ENCODE peak calls at places on chromosomes 7 and 10, in seven cellular contexts. One of them, this sample, is unnamed.

GRCh38 chr10:71472466-71472865 is 75.7 kb downstream of the CDH23 start:
- DNase-seq in HepG2: no peak
- DNase-seq in H1: no peak
- DNase-seq in HCT116: no peak
- DNase-seq in K562: no peak
- DNase-seq in GM12878: no peak
- DNase-seq in SK-N-SH: no peak
- DNase-seq in this sample: no peak

GRCh38 chr7:132548489-132549078 is 27.7 kb downstream of the PLXNA4 start:
- DNase-seq in GM12878: no peak
- DNase-seq in H1: no peak
- DNase-seq in HCT116: no peak
- DNase-seq in SK-N-SH: no peak
- DNase-seq in K562: no peak
- DNase-seq in HepG2: no peak
- DNase-seq in this sample: no peak

GRCh38 chr7:27102578-27103442 is at the start of gene HOXA2:
- DNase-seq in K562: no peak
- DNase-seq in HepG2: no peak
- DNase-seq in SK-N-SH: no peak
- DNase-seq in HCT116: no peak
- DNase-seq in H1: no peak
- DNase-seq in GM12878: no peak
- DNase-seq in this sample: no peak

GRCh38 chr10:52525761-52526160 is 211.7 kb downstream of the DKK1 start:
- DNase-seq in H1: no peak
- DNase-seq in HCT116: no peak
- DNase-seq in K562: no peak
- DNase-seq in GM12878: no peak
- DNase-seq in SK-N-SH: no peak
- DNase-seq in HepG2: no peak
- DNase-seq in this sample: no peak

GRCh38 chr7:3579638-3580219 is 278.7 kb downstream of the SDK1 start:
- DNase-seq in HCT116: no peak
- DNase-seq in K562: no peak
- DNase-seq in SK-N-SH: no peak
- DNase-seq in GM12878: no peak
- DNase-seq in H1: no peak
- DNase-seq in HepG2: no peak
- DNase-seq in this sample: no peak

GRCh38 chr7:2037301-2037804 is 195.4 kb downstream of the MAD1L1 start:
- DNase-seq in HCT116: no peak
- DNase-seq in K562: no peak
- DNase-seq in HepG2: no peak
- DNase-seq in GM12878: no peak
- DNase-seq in H1: no peak
- DNase-seq in SK-N-SH: peak; percentile 10
- DNase-seq in this sample: no peak

GRCh38 chr10:79936625-79937255 is 12.2 kb downstream of the SFTPD start:
- DNase-seq in HCT116: no peak
- DNase-seq in GM12878: no peak
- DNase-seq in K562: no peak
- DNase-seq in H1: no peak
- DNase-seq in HepG2: no peak
- DNase-seq in SK-N-SH: no peak
- DNase-seq in this sample: no peak

GRCh38 chr7:86976958-86977357 is 82.5 kb downstream of the ELAPOR2 start:
- DNase-seq in HepG2: no peak
- DNase-seq in H1: no peak
- DNase-seq in HCT116: no peak
- DNase-seq in K562: no peak
- DNase-seq in SK-N-SH: no peak
- DNase-seq in GM12878: no peak
- DNase-seq in this sample: no peak

GRCh38 chr7:75789501-75789900 is 17.5 kb upstream of the CCL26 start:
- DNase-seq in K562: peak; percentile 6
- DNase-seq in HepG2: no peak
- DNase-seq in HCT116: no peak
- DNase-seq in GM12878: no peak
- DNase-seq in H1: no peak
- DNase-seq in SK-N-SH: no peak
- DNase-seq in this sample: no peak

GRCh38 chr7:129657363-129657762 is 45.8 kb downstream of the NRF1 start:
- DNase-seq in GM12878: no peak
- DNase-seq in HepG2: no peak
- DNase-seq in K562: no peak
- DNase-seq in SK-N-SH: no peak
- DNase-seq in H1: no peak
- DNase-seq in HCT116: no peak
- DNase-seq in this sample: no peak

GRCh38 chr7:140447841-140448240 is 31.5 kb downstream of the MKRN1 start:
- DNase-seq in HepG2: no peak
- DNase-seq in GM12878: no peak
- DNase-seq in H1: no peak
- DNase-seq in K562: no peak
- DNase-seq in HCT116: no peak
- DNase-seq in SK-N-SH: no peak
- DNase-seq in this sample: no peak

GRCh38 chr10:130016095-130016494 is 52.0 kb upstream of the EBF3 start:
- DNase-seq in SK-N-SH: no peak
- DNase-seq in K562: no peak
- DNase-seq in HCT116: no peak
- DNase-seq in H1: no peak
- DNase-seq in HepG2: no peak
- DNase-seq in GM12878: no peak
- DNase-seq in this sample: no peak

GRCh38 chr7:69883399-69883821 is 285.1 kb downstream of the AUTS2 start:
- DNase-seq in HCT116: no peak
- DNase-seq in K562: no peak
- DNase-seq in H1: no peak
- DNase-seq in GM12878: no peak
- DNase-seq in SK-N-SH: peak; percentile 60
- DNase-seq in HepG2: no peak
- DNase-seq in this sample: no peak

GRCh38 chr10:84355106-84355505 is 26.7 kb downstream of the CCSER2 start:
- DNase-seq in HCT116: no peak
- DNase-seq in H1: no peak
- DNase-seq in GM12878: no peak
- DNase-seq in HepG2: no peak
- DNase-seq in SK-N-SH: no peak
- DNase-seq in K562: no peak
- DNase-seq in this sample: no peak
- TF ChIP-seq JUND in HCT116: no peak
- TF ChIP-seq JUND in H1: no peak
- TF ChIP-seq JUND in GM12878: no peak
- TF ChIP-seq JUND in HepG2: no peak
- TF ChIP-seq JUND in SK-N-SH: no peak
- TF ChIP-seq JUND in K562: no peak
- TF ChIP-seq JUND in this sample: no peak

DNA sequence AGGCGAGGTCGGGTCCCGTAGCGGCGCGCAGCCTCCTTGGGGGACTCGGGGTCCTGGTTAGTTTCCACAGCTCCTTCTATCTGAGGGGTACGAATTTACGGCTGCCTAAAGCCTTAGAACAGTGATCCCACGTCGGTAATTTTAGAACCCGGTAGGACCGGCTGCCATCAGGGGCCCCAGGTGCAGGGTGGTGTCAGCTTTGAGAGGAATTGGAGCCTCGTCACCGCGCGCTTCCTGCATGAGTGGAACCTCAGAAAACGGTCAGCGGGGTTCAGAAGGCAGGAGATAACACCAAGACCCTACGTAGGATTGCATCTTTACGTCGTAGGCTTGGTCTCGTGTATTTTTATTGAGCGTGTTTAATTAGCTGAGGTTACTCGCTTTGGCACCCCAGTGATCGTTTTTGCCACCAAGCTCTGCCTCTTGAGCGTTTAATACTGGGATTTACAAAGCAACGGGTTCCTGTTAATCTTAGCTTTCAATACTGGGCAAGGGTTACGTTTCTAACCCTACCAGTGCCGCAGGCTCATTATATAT is 443 bp downstream of the RNF32 start:
- DNase-seq in GM12878: no peak
- DNase-seq in SK-N-SH: no peak
- DNase-seq in HepG2: no peak
- DNase-seq in K562: no peak
- DNase-seq in HCT116: peak; percentile 3
- DNase-seq in H1: no peak
- DNase-seq in this sample: peak; percentile 23
- TF ChIP-seq JUND in GM12878: no peak
- TF ChIP-seq JUND in SK-N-SH: no peak
- TF ChIP-seq JUND in HepG2: no peak
- TF ChIP-seq JUND in K562: no peak
- TF ChIP-seq JUND in HCT116: no peak
- TF ChIP-seq JUND in H1: no peak
- TF ChIP-seq JUND in this sample: no peak

GRCh38 chr10:102859911-102860310 is 5.9 kb downstream of the BORCS7 start:
- DNase-seq in HepG2: no peak
- DNase-seq in SK-N-SH: no peak
- DNase-seq in K562: no peak
- DNase-seq in HCT116: no peak
- DNase-seq in H1: no peak
- DNase-seq in GM12878: no peak
- DNase-seq in this sample: no peak
- TF ChIP-seq JUND in HepG2: no peak
- TF ChIP-seq JUND in SK-N-SH: no peak
- TF ChIP-seq JUND in K562: no peak
- TF ChIP-seq JUND in HCT116: no peak
- TF ChIP-seq JUND in H1: no peak
- TF ChIP-seq JUND in GM12878: no peak
- TF ChIP-seq JUND in this sample: no peak

DNA sequence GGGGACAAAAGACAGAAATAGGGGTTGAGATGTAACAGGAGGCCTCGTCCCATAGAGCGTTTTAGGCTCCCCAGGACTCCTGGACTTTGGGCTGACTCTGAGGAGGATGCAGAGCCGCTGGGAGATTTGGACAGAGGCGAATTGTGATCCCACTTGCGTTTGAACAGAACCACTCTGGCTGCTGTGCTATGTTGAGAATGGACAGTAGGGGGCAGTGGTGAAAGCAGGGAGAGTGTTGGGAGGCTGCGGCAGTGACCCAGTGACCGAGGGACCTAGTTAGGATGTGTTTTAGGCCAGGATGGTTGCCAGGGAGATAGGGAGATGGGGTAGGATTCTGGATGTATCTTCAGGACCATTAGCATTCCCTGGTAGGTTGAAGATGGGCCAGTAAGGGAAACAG is 271.6 kb downstream of the CCDC3 start:
- DNase-seq in HCT116: no peak
- DNase-seq in SK-N-SH: peak; percentile 42
- DNase-seq in H1: peak; percentile 15
- DNase-seq in GM12878: no peak
- DNase-seq in HepG2: no peak
- DNase-seq in K562: peak; percentile 61
- DNase-seq in this sample: peak; percentile 55
- TF ChIP-seq JUND in HCT116: no peak
- TF ChIP-seq JUND in SK-N-SH: no peak
- TF ChIP-seq JUND in H1: no peak
- TF ChIP-seq JUND in GM12878: no peak
- TF ChIP-seq JUND in HepG2: no peak
- TF ChIP-seq JUND in K562: no peak
- TF ChIP-seq JUND in this sample: no peak

GRCh38 chr10:103540722-103541121 is 47.2 kb downstream of the NEURL1 start:
- DNase-seq in GM12878: no peak
- DNase-seq in HCT116: no peak
- DNase-seq in SK-N-SH: peak; percentile 19
- DNase-seq in H1: no peak
- DNase-seq in K562: no peak
- DNase-seq in HepG2: no peak
- DNase-seq in this sample: peak; percentile 49
- TF ChIP-seq JUND in GM12878: no peak
- TF ChIP-seq JUND in HCT116: no peak
- TF ChIP-seq JUND in SK-N-SH: no peak
- TF ChIP-seq JUND in H1: no peak
- TF ChIP-seq JUND in K562: no peak
- TF ChIP-seq JUND in HepG2: no peak
- TF ChIP-seq JUND in this sample: no peak